ENCODE peak calls at places on chromosomes 12 and 14, in ten cellular contexts. X is CD8-positive, alpha-beta memory T cell; K is WERI-Rb-1; P is DND-41; B is effector memory CD4-positive, alpha-beta T cell; O is small intestine; E is cardiac muscle cell; W is right lobe of liver; F is right atrium auricular region; G is tibial artery. Y is an unnamed sample.
A peak's percentile ranks its signal among the peaks of the same experiment; 100 is the strongest.

GRCh38 chr12:87428701-87429277 is 600.4 kb downstream of the C12orf50 start:
- DNase-seq in X (no peak), K (no peak), P (no peak), B (no peak), O (no peak), E (no peak), W (no peak), F (no peak), G (no peak), Y (no peak)

GRCh38 chr12:117977373-117977772 is 8.6 kb upstream of the KSR2 start:
- DNase-seq in X (no peak), K (no peak), P (no peak), B (no peak), O (no peak), E (no peak), W (no peak), F (no peak), G (no peak), Y (no peak)

GRCh38 chr14:36879558-36879957 is 217.9 kb downstream of the PAX9 start:
- DNase-seq in X (no peak), K (no peak), P (no peak), B (no peak), O (no peak), E (no peak), W (no peak), F (no peak), G (no peak), Y (no peak)

GRCh38 chr12:121934318-121934682 is 15.9 kb downstream of the CFAP251 start:
- DNase-seq in X (no peak), K (no peak), P (no peak), B (no peak), O (no peak), E (no peak), W (no peak), F (no peak), G (no peak), Y (no peak)

GRCh38 chr12:53755451-53756290 is 3.9 kb upstream of the CISTR start:
- DNase-seq in X (no peak), K (peak; percentile 30), P (no peak), B (no peak), O (no peak), E (no peak), W (no peak), F (no peak), G (no peak), Y (no peak)

GRCh38 chr12:28306535-28306934 is 116.3 kb downstream of the CCDC91 start:
- DNase-seq in X (no peak), K (no peak), P (no peak), B (no peak), O (no peak), E (no peak), W (no peak), F (no peak), G (no peak), Y (no peak)

GRCh38 chr12:113065126-113066007 is 8.8 kb downstream of the DTX1 start:
- DNase-seq in X (no peak), K (no peak), P (peak; percentile 61), B (no peak), O (no peak), E (peak; percentile 27), W (no peak), F (no peak), G (no peak), Y (no peak)

GRCh38 chr12:100963381-100963780 is 168.8 kb downstream of the ANO4 start:
- DNase-seq in X (no peak), K (no peak), P (no peak), B (no peak), O (no peak), E (peak; percentile 26), W (no peak), F (no peak), G (no peak), Y (no peak)

GRCh38 chr12:103773109-103773905 is 67.7 kb downstream of the NT5DC3 start:
- DNase-seq in X (no peak), K (no peak), P (no peak), B (no peak), O (peak; percentile 14), E (peak; percentile 31), W (no peak), F (no peak), G (no peak), Y (no peak)

GRCh38 chr12:82838827-82839226 is 152.1 kb downstream of the TMTC2 start:
- DNase-seq in X (no peak), K (no peak), P (no peak), B (no peak), O (no peak), E (no peak), W (no peak), F (no peak), G (no peak), Y (no peak)

DNA sequence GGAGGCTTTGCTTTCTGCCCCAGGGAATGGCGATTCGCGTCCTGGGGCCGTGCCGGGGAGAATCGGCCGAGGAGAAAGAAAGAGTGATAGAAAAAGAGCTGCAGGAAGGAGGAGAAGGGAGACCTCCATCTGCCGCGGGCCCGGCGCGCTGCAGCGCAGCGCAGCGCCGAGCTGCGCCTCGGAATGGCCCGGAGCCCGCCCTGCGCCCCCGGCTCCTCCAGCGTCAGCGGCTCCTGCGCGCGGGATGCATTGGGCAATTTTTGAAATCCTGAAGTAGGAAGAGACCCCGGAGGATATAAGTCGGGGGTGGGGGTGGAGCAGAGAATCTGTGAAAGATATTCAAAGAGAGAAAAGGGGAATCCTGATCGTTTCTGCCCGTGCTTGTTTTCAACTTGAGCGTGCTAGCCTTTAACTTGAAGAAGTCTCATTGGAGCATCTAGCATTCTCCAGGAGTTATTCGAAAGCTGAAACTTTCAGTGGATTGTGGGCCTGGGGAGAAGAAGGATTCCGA is 371 bp downstream of the PDE3A start:
- DNase-seq in X (no peak), K (peak; percentile 20), P (no peak), B (no peak), O (peak; percentile 31), E (peak; percentile 68), W (no peak), F (no peak), G (peak; percentile 23), Y (no peak)
- H3K4me3 ChIP-seq in X (no peak overlapping the region), K (peak overlapping the region; percentile 66), P (no peak overlapping the region), B (no peak overlapping the region), O (peak overlapping the region; percentile 84), E (peak overlapping the region; percentile 61), W (peak overlapping the region; percentile 37), F (peak overlapping the region; percentile 70), G (peak overlapping the region; percentile 71), Y (peak overlapping the region; percentile 62)

GRCh38 chr14:104280902-104281767 is 142.7 kb downstream of the KIF26A start:
- DNase-seq in X (peak; percentile 34), K (no peak), P (no peak), B (no peak), O (no peak), E (no peak), W (peak; percentile 94), F (no peak), G (no peak), Y (peak; percentile 18)

GRCh38 chr14:104276435-104276834 is 138.0 kb downstream of the KIF26A start:
- DNase-seq in X (no peak), K (no peak), P (no peak), B (no peak), O (no peak), E (no peak), W (no peak), F (no peak), G (no peak), Y (no peak)

GRCh38 chr14:104280085-104280901 is 141.9 kb downstream of the KIF26A start:
- DNase-seq in X (peak; percentile 9), K (no peak), P (no peak), B (no peak), O (no peak), E (no peak), W (peak; percentile 50), F (no peak), G (no peak), Y (no peak)

GRCh38 chr14:104277416-104278213 is 139.2 kb downstream of the KIF26A start:
- DNase-seq in X (no peak), K (no peak), P (no peak), B (no peak), O (no peak), E (no peak), W (peak; percentile 24), F (no peak), G (no peak), Y (no peak)

GRCh38 chr14:104278214-104278534 is 139.8 kb downstream of the KIF26A start:
- DNase-seq in X (no peak), K (no peak), P (no peak), B (no peak), O (no peak), E (no peak), W (no peak), F (no peak), G (no peak), Y (peak; percentile 2)
- H3K27me3 ChIP-seq in X (no peaks in the 10 kb centered on the region), K (no peaks in the 10 kb centered on the region), P (no peaks in the 10 kb centered on the region), B (no peaks in the 10 kb centered on the region), O (no peaks in the 10 kb centered on the region), E (no peaks in the 10 kb centered on the region), W (no peaks in the 10 kb centered on the region), F (no peaks in the 10 kb centered on the region), G (peaks cover 79% of the 10 kb centered on the region), Y (peaks cover 5% of the 10 kb centered on the region)

DNA sequence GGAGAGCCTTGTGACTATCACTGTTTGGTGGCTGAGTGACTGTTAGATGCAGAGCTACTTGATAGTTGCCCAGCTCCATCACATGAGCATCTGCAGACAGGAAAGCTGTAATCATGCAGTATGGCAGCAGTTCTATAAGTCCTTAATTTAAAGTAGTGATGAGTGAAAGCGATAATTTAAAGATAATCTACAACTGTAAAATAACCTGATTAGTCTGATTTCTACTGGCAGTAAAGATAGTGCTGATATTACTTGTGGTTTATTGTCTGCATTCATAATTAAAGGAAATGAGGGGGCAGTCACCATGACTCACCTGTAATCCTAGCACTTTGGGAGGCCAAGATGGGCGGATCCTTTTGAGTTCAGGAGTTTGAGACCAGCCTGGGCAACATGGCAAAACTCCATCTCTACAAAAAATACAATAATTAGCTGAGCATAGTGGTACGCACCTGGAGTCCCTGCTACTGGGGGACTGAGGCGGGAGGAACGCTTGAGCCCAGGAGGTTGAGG is 41.2 kb upstream of the PLEKHD1 start:
- DNase-seq in X (no peak), K (no peak), P (no peak), B (no peak), O (no peak), E (no peak), W (no peak), F (no peak), G (no peak), Y (no peak)
- H3K27ac ChIP-seq in X (no peak overlapping the region), K (no peak overlapping the region), P (no peak overlapping the region), B (no peak overlapping the region), O (no peak overlapping the region), E (no peak overlapping the region), W (no peak overlapping the region), F (no peak overlapping the region), G (no peak overlapping the region), Y (no peak overlapping the region)

GRCh38 chr12:96698521-96698920 is 208.5 kb upstream of the NEDD1 start:
- DNase-seq in X (no peak), K (no peak), P (no peak), B (no peak), O (no peak), E (no peak), W (no peak), F (no peak), G (no peak), Y (no peak)

DNA sequence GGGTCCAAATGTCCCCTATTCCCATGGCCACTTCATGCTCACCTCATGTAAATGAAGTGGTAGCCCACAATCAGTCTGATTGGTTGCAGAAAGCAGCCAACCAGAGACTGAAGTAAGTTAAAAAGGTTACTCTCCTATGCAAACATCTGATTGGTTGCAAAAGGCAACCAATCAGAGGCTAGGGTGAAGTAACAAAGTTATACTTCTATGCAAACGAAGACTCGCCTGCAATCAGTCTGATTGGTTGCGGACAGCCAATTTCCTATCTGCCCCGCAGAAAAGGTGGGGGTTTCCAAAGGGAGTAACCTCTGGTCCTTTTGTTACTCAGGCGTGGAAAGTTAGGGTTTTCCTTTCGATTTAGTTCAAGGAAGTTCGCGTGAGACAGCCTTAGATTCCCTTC is 208.1 kb upstream of the NEDD1 start:
- DNase-seq in X (no peak), K (no peak), P (no peak), B (no peak), O (peak; percentile 55), E (no peak), W (no peak), F (no peak), G (no peak), Y (no peak)
- H3K4me3 ChIP-seq in X (no peak overlapping the region), K (no peak overlapping the region), P (no peak overlapping the region), B (no peak overlapping the region), O (no peak overlapping the region), E (no peak overlapping the region), W (no peak overlapping the region), F (no peak overlapping the region), G (no peak overlapping the region), Y (no peak overlapping the region)